ENCODE peak calls at places on chromosome 10, in six cellular contexts. One of them, this sample, is unnamed.

GRCh38 chr10:1643161-1643910 is 94.0 kb downstream of the ADARB2 start:
- DNase-seq in AG09319: no peak
- DNase-seq in HTR-8/SVneo: no peak
- DNase-seq in A549: peak; percentile 9
- DNase-seq in GM03348: no peak
- DNase-seq in AG08395: no peak
- DNase-seq in this sample: peak; percentile 26

GRCh38 chr10:10499839-10500238 is 517.8 kb upstream of the CELF2 start:
- DNase-seq in AG08395: peak; percentile 21
- DNase-seq in HTR-8/SVneo: peak; percentile 1
- DNase-seq in GM03348: peak; percentile 34
- DNase-seq in A549: no peak
- DNase-seq in AG09319: no peak
- DNase-seq in this sample: no peak

GRCh38 chr10:69901623-69902505 is 100.2 kb downstream of the COL13A1 start:
- DNase-seq in A549: peak; percentile 52
- DNase-seq in HTR-8/SVneo: peak; percentile 80
- DNase-seq in GM03348: peak; percentile 80
- DNase-seq in AG09319: peak; percentile 20
- DNase-seq in AG08395: peak; percentile 91
- DNase-seq in this sample: no peak

GRCh38 chr10:69409968-69410367 is 6.8 kb downstream of the TACR2 start:
- DNase-seq in AG09319: no peak
- DNase-seq in AG08395: no peak
- DNase-seq in A549: no peak
- DNase-seq in GM03348: no peak
- DNase-seq in HTR-8/SVneo: no peak
- DNase-seq in this sample: no peak

GRCh38 chr10:3090914-3091313 is 23.6 kb downstream of the PFKP start:
- DNase-seq in AG09319: no peak
- DNase-seq in AG08395: peak; percentile 55
- DNase-seq in HTR-8/SVneo: peak; percentile 57
- DNase-seq in A549: peak; percentile 91
- DNase-seq in GM03348: peak; percentile 51
- DNase-seq in this sample: peak; percentile 86

GRCh38 chr10:119253433-119254174 is 46.2 kb downstream of the GRK5 start:
- DNase-seq in GM03348: peak; percentile 92
- DNase-seq in A549: peak; percentile 86
- DNase-seq in HTR-8/SVneo: peak; percentile 73
- DNase-seq in AG09319: peak; percentile 89
- DNase-seq in AG08395: peak; percentile 93
- DNase-seq in this sample: no peak

GRCh38 chr10:36345770-36346169 is 703.7 kb upstream of the FZD8 start:
- DNase-seq in HTR-8/SVneo: no peak
- DNase-seq in A549: no peak
- DNase-seq in AG08395: peak; percentile 10
- DNase-seq in AG09319: no peak
- DNase-seq in GM03348: no peak
- DNase-seq in this sample: no peak

GRCh38 chr10:79322616-79323566 is 24.4 kb upstream of the PPIF start:
- DNase-seq in HTR-8/SVneo: peak; percentile 47
- DNase-seq in AG08395: peak; percentile 92
- DNase-seq in AG09319: peak; percentile 53
- DNase-seq in GM03348: peak; percentile 84
- DNase-seq in A549: no peak
- DNase-seq in this sample: no peak

GRCh38 chr10:125028291-125028867 is 86.5 kb downstream of the ZRANB1 start:
- DNase-seq in HTR-8/SVneo: no peak
- DNase-seq in GM03348: peak; percentile 66
- DNase-seq in AG09319: no peak
- DNase-seq in AG08395: peak; percentile 59
- DNase-seq in A549: no peak
- DNase-seq in this sample: no peak

GRCh38 chr10:45580371-45580770 is 92.2 kb downstream of the ZFAND4 start:
- DNase-seq in AG09319: no peak
- DNase-seq in HTR-8/SVneo: no peak
- DNase-seq in GM03348: no peak
- DNase-seq in A549: no peak
- DNase-seq in AG08395: no peak
- DNase-seq in this sample: no peak

GRCh38 chr10:60170250-60170649 is 219.4 kb downstream of the ANK3 start:
- DNase-seq in AG09319: no peak
- DNase-seq in A549: peak; percentile 40
- DNase-seq in GM03348: no peak
- DNase-seq in HTR-8/SVneo: no peak
- DNase-seq in AG08395: no peak
- DNase-seq in this sample: no peak